ENCODE peak calls at places on chromosomes 16 and 17, in eight cellular contexts. B, X, L, H, C, G, K and D are unnamed samples.

GRCh38 chr16:81616321-81617020 is 162.6 kb upstream of the PLCG2 start:
- DNase-seq in B (peak), X (no peak), L (no peak), H (peak), C (peak), G (peak), K (no peak), D (no peak)

GRCh38 chr16:15672514-15673167 is 22.6 kb downstream of the NDE1 start:
- DNase-seq in B (peak), X (peak), L (peak), H (peak), C (peak), G (peak), K (peak), D (peak)

GRCh38 chr16:11354733-11355574 is 9.7 kb downstream of the RMI2 start:
- DNase-seq in B (peak), X (no peak), L (no peak), H (no peak), C (no peak), G (no peak), K (no peak), D (no peak)

GRCh38 chr16:30738984-30739951 is 9.0 kb upstream of the PHKG2 start:
- DNase-seq in B (no peak), X (no peak), L (no peak), H (no peak), C (no peak), G (no peak), K (no peak), D (no peak)

GRCh38 chr16:81500833-81501521 is 56.4 kb downstream of the CMIP start:
- DNase-seq in B (peak), X (no peak), L (peak), H (no peak), C (no peak), G (no peak), K (no peak), D (peak)

GRCh38 chr17:45841098-45841497 is 3.6 kb upstream of the SPPL2C start:
- DNase-seq in B (no peak), X (no peak), L (no peak), H (no peak), C (no peak), G (no peak), K (no peak), D (no peak)

GRCh38 chr17:82593590-82594087 is 54.6 kb downstream of the WDR45B start:
- DNase-seq in B (peak), X (no peak), L (no peak), H (no peak), C (no peak), G (no peak), K (no peak), D (no peak)

GRCh38 chr16:54040975-54041374 is 245.6 kb downstream of the IRX3 start:
- DNase-seq in B (no peak), X (no peak), L (no peak), H (no peak), C (no peak), G (no peak), K (no peak), D (no peak)

GRCh38 chr16:86626284-86626683 is 47.9 kb downstream of the FOXL1 start:
- DNase-seq in B (no peak), X (peak), L (no peak), H (no peak), C (no peak), G (no peak), K (no peak), D (no peak)

GRCh38 chr16:11306997-11307638 is 26.0 kb upstream of the PRM1 start:
- DNase-seq in B (no peak), X (no peak), L (peak), H (no peak), C (no peak), G (peak), K (no peak), D (no peak)

GRCh38 chr17:55533611-55534010 is 22.4 kb upstream of the SMIM36 start:
- DNase-seq in B (peak), X (no peak), L (no peak), H (no peak), C (no peak), G (no peak), K (no peak), D (no peak)

GRCh38 chr17:63476857-63477470 is at the start of gene ACE:
- DNase-seq in B (peak), X (no peak), L (no peak), H (no peak), C (peak), G (peak), K (peak), D (peak)

GRCh38 chr17:47949951-47950350 is 7.7 kb downstream of the PRR15L start:
- DNase-seq in B (no peak), X (no peak), L (no peak), H (no peak), C (peak), G (peak), K (peak), D (peak)

GRCh38 chr16:14300631-14301149 is 229.6 kb downstream of the MRTFB start:
- DNase-seq in B (peak), X (peak), L (peak), H (no peak), C (peak), G (peak), K (peak), D (peak)

GRCh38 chr16:31108035-31108793 is at the start of gene BCKDK:
- DNase-seq in B (peak), X (peak), L (no peak), H (peak), C (peak), G (peak), K (peak), D (peak)

GRCh38 chr17:5868916-5869475 is 201.2 kb upstream of the WSCD1 start:
- DNase-seq in B (no peak), X (no peak), L (no peak), H (no peak), C (no peak), G (no peak), K (no peak), D (no peak)

GRCh38 chr16:86306811-86307517 is 203.4 kb upstream of the FOXF1 start:
- DNase-seq in B (peak), X (no peak), L (no peak), H (no peak), C (no peak), G (no peak), K (no peak), D (no peak)

GRCh38 chr16:85900031-85900792 is 1.2 kb downstream of the IRF8 start:
- DNase-seq in B (no peak), X (peak), L (no peak), H (no peak), C (no peak), G (no peak), K (no peak), D (no peak)